ENCODE peak calls at places on chromosome 4, in seven cellular contexts. Q is mesendoderm, C is H9, T is mesenchymal stem cell, X is trophoblast cell, B is neuronal stem cell, S is H1. Y is an unnamed sample.

GRCh38 chr4:38128478-38129451 is 168.6 kb downstream of the PTTG2 start:
- DNase-seq in B (no peak), X (no peak), C (peak), Q (peak), S (peak), T (no peak), Y (peak)

GRCh38 chr4:151035321-151035720 is 20.2 kb upstream of the LRBA start:
- DNase-seq in B (no peak), Q (no peak), S (no peak), X (peak), C (no peak), T (no peak), Y (no peak)

GRCh38 chr4:6507345-6507744 is 34.9 kb upstream of the PPP2R2C start:
- DNase-seq in Q (no peak), X (no peak), C (no peak), B (no peak), S (no peak), T (no peak), Y (no peak)

GRCh38 chr4:159434496-159435241 is 331.8 kb downstream of the RAPGEF2 start:
- DNase-seq in S (no peak), C (no peak), X (no peak), B (no peak), Q (peak), T (peak), Y (peak)

GRCh38 chr4:67721770-67722597 is 21.0 kb upstream of the UBA6 start:
- DNase-seq in T (peak), X (peak), S (no peak), C (peak), Q (peak), B (no peak), Y (peak)

GRCh38 chr4:96247096-96247495 is 407.2 kb downstream of the PDHA2 start:
- DNase-seq in S (no peak), Q (no peak), B (no peak), C (no peak), T (no peak), X (no peak), Y (no peak)

GRCh38 chr4:12615822-12616221 is 868.3 kb downstream of the RAB28 start:
- DNase-seq in X (peak), T (no peak), B (no peak), C (no peak), S (no peak), Q (no peak), Y (no peak)

GRCh38 chr4:54099959-54100606 is at the start of gene GSX2:
- DNase-seq in S (no peak), T (no peak), Q (peak), B (no peak), C (peak), X (no peak), Y (no peak)

GRCh38 chr4:173707658-173708415 is 177.8 kb upstream of the HAND2 start:
- DNase-seq in C (no peak), X (no peak), Q (no peak), B (no peak), T (peak), S (no peak), Y (no peak)

GRCh38 chr4:155591201-155591600 is 75.4 kb upstream of the GUCY1A1 start:
- DNase-seq in B (no peak), C (no peak), X (no peak), T (no peak), S (no peak), Q (no peak), Y (no peak)

GRCh38 chr4:149264093-149264733 is 551.4 kb downstream of the IQCM start:
- DNase-seq in C (peak), Q (peak), B (peak), T (peak), S (no peak), X (peak), Y (peak)

GRCh38 chr4:150510176-150510875 is 71.6 kb upstream of the MAB21L2 start:
- DNase-seq in S (no peak), B (peak), C (no peak), Q (no peak), X (no peak), T (peak), Y (peak)

GRCh38 chr4:48490012-48490679 is at the start of gene ZAR1:
- DNase-seq in B (no peak), C (peak), T (no peak), X (peak), Q (peak), S (no peak), Y (no peak)

GRCh38 chr4:101791189-101791572 is 651 bp downstream of the BANK1 start:
- DNase-seq in Q (no peak), B (no peak), T (no peak), X (no peak), C (no peak), S (no peak), Y (no peak)

GRCh38 chr4:133823177-133823576 is 378.4 kb downstream of the PABPC4L start:
- DNase-seq in X (no peak), Q (no peak), T (no peak), C (no peak), B (no peak), S (no peak), Y (no peak)

GRCh38 chr4:174037631-174038030 is 245.8 kb downstream of the FBXO8 start:
- DNase-seq in S (no peak), X (no peak), C (no peak), Q (peak), B (no peak), T (no peak), Y (no peak)

GRCh38 chr4:37674446-37674845 is 11.7 kb downstream of the RELL1 start:
- DNase-seq in Q (no peak), B (no peak), X (no peak), S (no peak), C (no peak), T (no peak), Y (no peak)

GRCh38 chr4:7195138-7195510 is 2.8 kb downstream of the SORCS2 start:
- DNase-seq in T (no peak), S (no peak), Q (no peak), B (no peak), C (peak), X (no peak), Y (no peak)

GRCh38 chr4:26806331-26806730 is 54.3 kb upstream of the STIM2 start:
- DNase-seq in B (no peak), T (peak), C (no peak), X (no peak), Q (no peak), S (no peak), Y (peak)

GRCh38 chr4:41044791-41045190 is 169.6 kb downstream of the APBB2 start:
- DNase-seq in C (no peak), T (no peak), B (no peak), S (no peak), Q (no peak), X (no peak), Y (no peak)

GRCh38 chr4:159382875-159383568 is 280.1 kb downstream of the RAPGEF2 start:
- DNase-seq in S (peak), C (peak), X (no peak), B (no peak), T (peak), Q (peak), Y (no peak)

GRCh38 chr4:55554453-55555030 is 7.8 kb upstream of the CLOCK start:
- DNase-seq in T (peak), C (no peak), Q (peak), B (no peak), X (no peak), S (no peak), Y (peak)

GRCh38 chr4:169128902-169129301 is 118.8 kb upstream of the CBR4 start:
- DNase-seq in C (no peak), X (no peak), Q (peak), S (no peak), T (no peak), B (no peak), Y (no peak)

GRCh38 chr4:39043058-39043696 is 11.0 kb upstream of the TMEM156 start:
- DNase-seq in Q (peak), B (no peak), S (no peak), C (no peak), X (peak), T (peak), Y (peak)

GRCh38 chr4:53130896-53131561 is 234.8 kb downstream of the SCFD2 start:
- DNase-seq in Q (no peak), C (no peak), X (no peak), S (no peak), T (no peak), B (no peak), Y (no peak)

GRCh38 chr4:168734703-168735688 is 238.1 kb downstream of the PALLD start:
- DNase-seq in X (no peak), S (no peak), T (no peak), Q (no peak), B (no peak), C (no peak), Y (peak)

GRCh38 chr4:139656614-139657486 is 8.8 kb upstream of the MGST2 start:
- DNase-seq in T (peak), S (no peak), Q (peak), X (peak), B (peak), C (peak), Y (peak)

GRCh38 chr4:117983541-117984451 is 50.5 kb upstream of the NDST3 start:
- DNase-seq in B (no peak), T (peak), S (no peak), Q (no peak), C (no peak), X (no peak), Y (peak)

GRCh38 chr4:6608758-6609414 is 31.6 kb upstream of the MRFAP1 start:
- DNase-seq in T (no peak), B (peak), S (peak), C (peak), Q (peak), X (no peak), Y (no peak)

GRCh38 chr4:127870688-127871087 is 10.0 kb upstream of the PLK4 start:
- DNase-seq in T (peak), C (no peak), Q (peak), B (no peak), X (no peak), S (no peak), Y (peak)

GRCh38 chr4:71540749-71541269 is 202.0 kb downstream of the SLC4A4 start:
- DNase-seq in Q (peak), C (no peak), X (peak), T (peak), B (no peak), S (no peak), Y (no peak)

GRCh38 chr4:76388160-76388908 is 32.6 kb downstream of the CCDC158 start:
- DNase-seq in B (no peak), C (no peak), T (no peak), Q (peak), X (peak), S (no peak), Y (no peak)

DNA sequence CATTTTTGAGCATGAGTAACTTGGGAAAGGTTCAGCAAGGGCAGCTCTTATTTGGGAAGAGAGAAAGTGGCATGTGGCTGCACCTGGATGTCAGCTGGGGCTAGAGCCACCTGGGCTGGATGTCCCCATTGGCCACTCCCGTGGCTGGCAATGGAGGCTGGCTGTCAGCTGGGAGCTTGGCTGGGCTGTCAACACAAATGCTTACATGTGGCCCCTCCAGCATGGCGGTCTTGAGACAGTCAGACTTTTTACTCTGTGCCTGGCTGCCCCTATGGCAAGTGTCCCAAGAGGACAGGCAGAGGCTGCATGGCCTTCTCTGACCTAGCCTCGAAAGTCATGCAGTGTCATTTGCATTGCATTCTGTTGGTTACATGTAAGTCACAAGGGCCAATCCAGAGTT is 99.6 kb downstream of the FAM53A start:
- DNase-seq in X (no peak), Q (no peak), C (no peak), S (no peak), T (no peak), B (no peak), Y (no peak)
- H3K23ac ChIP-seq in X (no peak), Q (no peak), C (no peak), S (no peak), T (no peak), B (no peak), Y (no peak)

GRCh38 chr4:74055096-74055495 is 16.6 kb upstream of the CXCL3 start:
- DNase-seq in S (no peak), Q (no peak), B (no peak), T (no peak), X (no peak), C (no peak), Y (no peak)

GRCh38 chr4:74056858-74057562 is 18.5 kb upstream of the CXCL3 start:
- DNase-seq in B (no peak), X (no peak), T (peak), S (no peak), Q (no peak), C (no peak), Y (peak)

GRCh38 chr4:74055498-74055897 is 17.0 kb upstream of the CXCL3 start:
- DNase-seq in S (no peak), B (no peak), Q (no peak), T (no peak), X (no peak), C (no peak), Y (no peak)

GRCh38 chr4:74057588-74057987 is 19.1 kb upstream of the CXCL3 start:
- DNase-seq in X (no peak), B (no peak), S (no peak), T (peak), Q (no peak), C (no peak), Y (no peak)

GRCh38 chr4:74056114-74056857 is 17.8 kb upstream of the CXCL3 start:
- DNase-seq in T (peak), B (no peak), C (no peak), X (no peak), S (no peak), Q (peak), Y (peak)
- H3K23ac ChIP-seq in T (no peak), B (no peak), C (no peak), X (no peak), S (no peak), Q (no peak), Y (no peak)

GRCh38 chr4:121238461-121238860 is 74.3 kb upstream of the TNIP3 start:
- DNase-seq in T (no peak), S (no peak), B (no peak), Q (no peak), C (no peak), X (no peak), Y (no peak)
- H3K23ac ChIP-seq in T (no peak), S (no peak), B (no peak), Q (no peak), C (no peak), X (no peak), Y (no peak)

DNA sequence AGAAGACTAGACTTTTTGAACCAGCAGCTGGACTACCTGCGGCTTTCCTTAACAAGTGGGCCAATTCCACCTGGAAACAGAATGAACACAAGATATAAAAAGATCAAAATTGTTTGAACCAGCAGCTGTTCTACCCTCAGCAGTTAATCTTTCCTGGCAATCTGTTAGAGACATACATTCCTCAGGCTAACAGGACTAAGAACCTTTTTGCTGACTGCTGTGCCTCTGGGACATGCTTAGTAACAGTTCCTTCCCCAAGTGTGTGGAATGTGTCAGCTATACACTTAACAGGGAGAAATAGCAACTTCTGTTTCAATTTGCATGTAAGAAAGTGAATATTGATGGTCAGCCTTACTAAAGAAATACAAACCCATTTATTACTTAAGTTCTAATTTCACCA is 554.4 kb downstream of the ARAP2 start:
- DNase-seq in C (no peak), B (no peak), X (peak), Q (peak), T (peak), S (no peak), Y (no peak)
- H3K23ac ChIP-seq in C (no peak), B (no peak), X (no peak), Q (no peak), T (no peak), S (no peak), Y (no peak)

Y was measured in IMR-90.